ENCODE peak calls at places on chromosome X, in five cellular contexts. R is activated CD4-positive, alpha-beta T cell treated with anti-CD3 and anti-CD28 coated beads for 36 hours; P is activated CD8-positive, alpha-beta T cell treated with anti-CD3 and anti-CD28 coated beads, Interleukin-2, amount 10 ng/mL, durations not matched to agents 7 days and 5 days; X is SJCRH30; C is amygdala. D is an unnamed sample.

GRCh38 chrX:16185725-16186136 is 18.4 kb downstream of the MAGEB17 start:
- DNase-seq in R (peak; percentile 3), P (no peak), X (peak; percentile 24), C (no peak), D (peak; percentile 19)

GRCh38 chrX:150940844-150941495 is 42.2 kb upstream of the HMGB3 start:
- DNase-seq in R (no peak), P (no peak), X (no peak), C (no peak), D (no peak)

GRCh38 chrX:47458528-47458927 is 24.5 kb downstream of the ZNF41 start:
- DNase-seq in R (no peak), P (peak; percentile 36), X (no peak), C (no peak), D (no peak)

GRCh38 chrX:68808686-68809357 is 20.0 kb upstream of the EFNB1 start:
- DNase-seq in R (no peak), P (no peak), X (peak; percentile 28), C (no peak), D (peak; percentile 17)

GRCh38 chrX:17629519-17629918 is 107.8 kb upstream of the SCML1 start:
- DNase-seq in R (no peak), P (no peak), X (no peak), C (no peak), D (no peak)

GRCh38 chrX:136608295-136608933 is 39.5 kb upstream of the CD40LG start:
- DNase-seq in R (peak; percentile 79), P (peak; percentile 62), X (no peak), C (no peak), D (peak; percentile 13)

GRCh38 chrX:131053076-131053475 is 5.1 kb upstream of the ARHGAP36 start:
- DNase-seq in R (no peak), P (no peak), X (no peak), C (no peak), D (no peak)

GRCh38 chrX:150766351-150767044 is 73.3 kb downstream of the MTMR1 start:
- DNase-seq in R (no peak), P (no peak), X (no peak), C (no peak), D (no peak)

GRCh38 chrX:9501362-9501761 is 36.5 kb downstream of the TBL1X start:
- DNase-seq in R (no peak), P (no peak), X (no peak), C (no peak), D (no peak)

GRCh38 chrX:130975947-130976346 is 72.9 kb upstream of the ENOX2 start:
- DNase-seq in R (peak; percentile 55), P (peak; percentile 39), X (peak; percentile 35), C (no peak), D (peak; percentile 8)

GRCh38 chrX:54950730-54951375 is 30.2 kb downstream of the TRO start:
- DNase-seq in R (no peak), P (no peak), X (no peak), C (no peak), D (no peak)

GRCh38 chrX:49171752-49172279 is at the start of gene PLP2:
- DNase-seq in R (peak; percentile 88), P (peak; percentile 77), X (peak; percentile 67), C (no peak), D (peak; percentile 14)

GRCh38 chrX:108199691-108200090 is 108.1 kb downstream of the ATG4A start:
- DNase-seq in R (peak; percentile 27), P (peak; percentile 19), X (peak; percentile 8), C (no peak), D (peak; percentile 14)

GRCh38 chrX:131734621-131735020 is 190.7 kb downstream of the OR13H1 start:
- DNase-seq in R (no peak), P (no peak), X (no peak), C (no peak), D (no peak)

D was measured in fibroblast of gingiva.